ENCODE peak calls at places on chromosomes 4 and X, in ten cellular contexts. G is IMR-90; F is hepatocyte; N is CD4-positive, CD25-positive, alpha-beta regulatory T cell; Z is A549; U is SK-N-SH; A is right lobe of liver; W is colonic mucosa; K is naive thymus-derived CD4-positive, alpha-beta T cell; Y is left ventricle myocardium inferior. I is an unnamed sample. For H3K4me1, the result is how much of the 10 kb centered on the place peaks cover.

GRCh38 chr4:26464420-26465095 is 25.7 kb downstream of the CCKAR start:
- DNase-seq in G (no peak), F (no peak), N (no peak), Z (no peak), U (no peak), A (no peak), W (no peak), K (no peak), Y (no peak), I (no peak)

GRCh38 chrX:44872319-44872816 is 620 bp upstream of the KDM6A start:
- DNase-seq in G (peak), F (peak), N (peak), Z (no peak), U (no peak), A (peak), W (peak), K (peak), Y (no peak), I (peak)

GRCh38 chr4:101367201-101367600 is 19.9 kb upstream of the PPP3CA start:
- DNase-seq in G (peak), F (peak), N (no peak), Z (peak), U (no peak), A (no peak), W (no peak), K (no peak), Y (no peak), I (no peak)

GRCh38 chrX:106894392-106894909 is 8.7 kb downstream of the RIPPLY1 start:
- DNase-seq in G (peak), F (peak), N (peak), Z (peak), U (peak), A (no peak), W (peak), K (peak), Y (no peak), I (no peak)

GRCh38 chrX:8851487-8851886 is 50.3 kb upstream of the FAM9A start:
- DNase-seq in G (peak), F (no peak), N (no peak), Z (no peak), U (no peak), A (no peak), W (no peak), K (no peak), Y (no peak), I (no peak)

GRCh38 chr4:28462766-28463165 is 1602.1 kb downstream of the STIM2 start:
- DNase-seq in G (peak), F (peak), N (no peak), Z (no peak), U (no peak), A (no peak), W (no peak), K (no peak), Y (no peak), I (no peak)

GRCh38 chr4:891747-892146 is 40.4 kb downstream of the GAK start:
- DNase-seq in G (no peak), F (no peak), N (peak), Z (no peak), U (peak), A (no peak), W (no peak), K (no peak), Y (no peak), I (no peak)

GRCh38 chrX:18377802-18378201 is 23.3 kb upstream of the SCML2 start:
- DNase-seq in G (peak), F (peak), N (peak), Z (peak), U (peak), A (no peak), W (no peak), K (peak), Y (no peak), I (no peak)

GRCh38 chr4:6177587-6178197 is 22.7 kb downstream of the JAKMIP1 start:
- DNase-seq in G (no peak), F (no peak), N (peak), Z (peak), U (no peak), A (no peak), W (no peak), K (no peak), Y (no peak), I (no peak)

GRCh38 chr4:158162637-158163036 is 10.2 kb downstream of the GASK1B start:
- DNase-seq in G (peak), F (peak), N (no peak), Z (peak), U (no peak), A (no peak), W (no peak), K (no peak), Y (no peak), I (no peak)
- H3K27ac ChIP-seq in G (no peak), F (peak), N (no peak), Z (peak), U (no peak), A (no peak), W (no peak), K (no peak), Y (peak), I (peak)

GRCh38 chr4:147453561-147454141 is 27.2 kb upstream of the EDNRA start:
- DNase-seq in G (peak), F (peak), N (no peak), Z (peak), U (no peak), A (no peak), W (no peak), K (no peak), Y (no peak), I (no peak)
- H3K4me3 ChIP-seq in G (no peak), F (no peak), N (no peak), Z (no peak), U (no peak), A (no peak), W (no peak), K (no peak), Y (no peak), I (no peak)

GRCh38 chr4:86482851-86483490 is 111.1 kb upstream of the PTPN13 start:
- DNase-seq in G (no peak), F (no peak), N (no peak), Z (no peak), U (peak), A (no peak), W (no peak), K (no peak), Y (no peak), I (no peak)

GRCh38 chr4:86482296-86482695 is 111.8 kb upstream of the PTPN13 start:
- DNase-seq in G (no peak), F (no peak), N (no peak), Z (no peak), U (no peak), A (no peak), W (no peak), K (no peak), Y (no peak), I (no peak)

GRCh38 chr4:86484241-86484640 is 109.9 kb upstream of the PTPN13 start:
- DNase-seq in G (no peak), F (no peak), N (no peak), Z (no peak), U (no peak), A (no peak), W (no peak), K (no peak), Y (no peak), I (no peak)

GRCh38 chr4:86481429-86481828 is 112.7 kb upstream of the PTPN13 start:
- DNase-seq in G (no peak), F (no peak), N (no peak), Z (no peak), U (no peak), A (no peak), W (no peak), K (no peak), Y (no peak), I (no peak)
- H3K4me1 ChIP-seq in G (under half), F (under half), N (under half), Z (under half), U (under half), A (under half), W (under half), K (under half), Y (under half), I (under half)

GRCh38 chrX:109925656-109926055 is 77.3 kb upstream of the TMEM164 start:
- DNase-seq in G (no peak), F (no peak), N (no peak), Z (no peak), U (no peak), A (no peak), W (no peak), K (no peak), Y (no peak), I (no peak)

GRCh38 chrX:109928596-109929335 is 74.1 kb upstream of the TMEM164 start:
- DNase-seq in G (no peak), F (no peak), N (no peak), Z (no peak), U (no peak), A (no peak), W (no peak), K (no peak), Y (no peak), I (no peak)

GRCh38 chrX:109926118-109926517 is 76.8 kb upstream of the TMEM164 start:
- DNase-seq in G (no peak), F (no peak), N (no peak), Z (no peak), U (no peak), A (no peak), W (no peak), K (no peak), Y (no peak), I (no peak)

GRCh38 chrX:109926743-109927662 is 75.9 kb upstream of the TMEM164 start:
- DNase-seq in G (no peak), F (no peak), N (no peak), Z (no peak), U (no peak), A (no peak), W (no peak), K (no peak), Y (no peak), I (no peak)

DNA sequence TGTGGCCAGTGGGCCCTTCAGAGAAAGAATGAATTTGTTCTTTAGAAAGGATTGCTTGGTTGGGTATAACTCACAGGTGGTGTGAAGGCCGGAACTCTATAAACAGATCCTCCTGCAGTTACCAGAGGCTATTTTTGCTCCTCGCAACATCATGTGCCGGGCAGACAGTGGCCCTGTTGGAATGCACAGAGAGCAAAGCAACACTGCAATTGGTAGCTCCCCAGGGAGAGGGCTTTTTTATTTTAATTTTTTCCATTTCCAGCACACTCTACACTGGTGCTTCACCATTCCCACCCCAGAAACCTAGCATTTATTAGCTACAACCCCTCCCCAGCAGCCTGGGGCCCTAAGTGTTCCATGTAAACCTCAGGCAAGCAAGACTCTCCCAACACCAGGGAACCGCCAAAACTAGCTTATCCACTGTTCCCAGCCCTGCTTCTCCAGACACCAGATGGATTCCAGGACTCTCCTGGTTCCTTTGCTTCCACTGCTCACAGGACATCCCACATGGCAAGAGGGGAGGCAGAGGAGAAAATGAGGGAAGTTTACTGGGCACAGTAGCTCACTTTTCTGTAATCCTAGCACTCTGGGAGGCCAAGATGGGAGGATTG is 75.1 kb upstream of the TMEM164 start:
- DNase-seq in G (no peak), F (no peak), N (no peak), Z (no peak), U (no peak), A (no peak), W (no peak), K (no peak), Y (peak), I (no peak)
- H3K27ac ChIP-seq in G (no peak), F (no peak), N (no peak), Z (no peak), U (no peak), A (no peak), W (no peak), K (no peak), Y (peak), I (peak)

GRCh38 chr4:29632199-29632598 is 1088.0 kb upstream of the PCDH7 start:
- DNase-seq in G (no peak), F (no peak), N (no peak), Z (no peak), U (no peak), A (no peak), W (no peak), K (no peak), Y (no peak), I (no peak)
- H3K4me3 ChIP-seq in G (no peak), F (no peak), N (no peak), Z (no peak), U (no peak), A (no peak), W (no peak), K (no peak), Y (no peak), I (no peak)

GRCh38 chr4:54098375-54098774 is 1.6 kb upstream of the GSX2 start:
- DNase-seq in G (no peak), F (no peak), N (no peak), Z (no peak), U (no peak), A (no peak), W (no peak), K (no peak), Y (no peak), I (no peak)
- H3K4me1 ChIP-seq in G (under half), F (under half), N (under half), Z (under half), U (under half), A (under half), W (under half), K (under half), Y (under half), I (under half)

I was measured in right atrium auricular region.